ENCODE peak calls at places on chromosome 2, in ten cellular contexts. L is neural crest cell, E is WTC11, U is ascending aorta, N is AG09309, F is mammary epithelial cell, Y is thyroid gland, A is AG09319, D is heart left ventricle, M is fibroblast of lung. V is an unnamed sample.

GRCh38 chr2:223075301-223076270 is 23.6 kb downstream of the KCNE4 start:
- DNase-seq in L (no peak), M (peak; percentile 87), F (peak; percentile 22), Y (no peak), N (no peak), E (no peak), U (no peak), D (no peak), A (no peak), V (peak; percentile 9)

GRCh38 chr2:223993634-223994232 is 36.5 kb downstream of the MRPL44 start:
- DNase-seq in U (no peak), M (peak; percentile 71), E (peak; percentile 64), F (peak; percentile 48), D (peak; percentile 59), A (peak; percentile 59), L (peak; percentile 60), N (peak; percentile 64), Y (peak; percentile 63), V (peak; percentile 66)

GRCh38 chr2:239308696-239309397 is 92.0 kb downstream of the HDAC4 start:
- DNase-seq in F (no peak), U (no peak), A (peak; percentile 49), E (no peak), D (peak; percentile 61), L (no peak), Y (no peak), M (no peak), N (peak; percentile 28), V (no peak)

GRCh38 chr2:86788881-86789686 is 1.6 kb downstream of the CD8A start:
- DNase-seq in N (no peak), D (no peak), Y (no peak), U (no peak), F (peak; percentile 9), M (no peak), E (peak; percentile 71), L (no peak), A (no peak), V (no peak)

GRCh38 chr2:23499419-23499818 is 114.4 kb downstream of the KLHL29 start:
- DNase-seq in N (no peak), E (no peak), U (no peak), D (no peak), A (no peak), L (no peak), Y (no peak), M (no peak), F (no peak), V (no peak)

GRCh38 chr2:125106710-125107109 is 1081.6 kb downstream of the CNTNAP5 start:
- DNase-seq in E (no peak), N (no peak), D (no peak), U (no peak), L (no peak), Y (no peak), F (no peak), M (no peak), A (no peak), V (no peak)

GRCh38 chr2:150485114-150485870 is 2.2 kb downstream of the RND3 start:
- DNase-seq in U (peak; percentile 52), L (peak; percentile 54), N (no peak), M (peak; percentile 73), A (no peak), D (peak; percentile 79), F (peak; percentile 89), E (peak; percentile 67), Y (peak; percentile 95), V (peak; percentile 19)

GRCh38 chr2:15367715-15368114 is 193.4 kb downstream of the NBAS start:
- DNase-seq in Y (no peak), N (no peak), U (no peak), D (no peak), F (no peak), L (no peak), E (no peak), M (no peak), A (no peak), V (no peak)

GRCh38 chr2:169997140-169997887 is 170.1 kb downstream of the UBR3 start:
- DNase-seq in U (no peak), F (no peak), Y (no peak), D (no peak), L (no peak), M (no peak), N (no peak), A (no peak), E (no peak), V (no peak)

GRCh38 chr2:10501521-10501961 is 53.4 kb upstream of the ODC1 start:
- DNase-seq in M (no peak), L (no peak), A (no peak), Y (no peak), D (no peak), U (no peak), E (no peak), N (no peak), F (no peak), V (no peak)

GRCh38 chr2:42098571-42099430 is 51.0 kb downstream of the PKDCC start:
- DNase-seq in E (no peak), N (no peak), F (no peak), D (peak; percentile 40), L (no peak), A (no peak), M (no peak), U (no peak), Y (peak; percentile 11), V (peak; percentile 35)

GRCh38 chr2:70541481-70542020 is 12.1 kb downstream of the TGFA start:
- DNase-seq in D (no peak), A (no peak), M (peak; percentile 53), E (no peak), U (no peak), N (no peak), Y (no peak), F (peak; percentile 79), L (no peak), V (no peak)

GRCh38 chr2:172106128-172106961 is 3.6 kb upstream of the DLX2 start:
- DNase-seq in F (no peak), U (no peak), M (peak; percentile 32), Y (no peak), A (no peak), E (peak; percentile 73), N (no peak), L (peak; percentile 62), D (no peak), V (peak; percentile 56)

GRCh38 chr2:239381709-239382134 is 19.1 kb downstream of the HDAC4 start:
- DNase-seq in A (no peak), Y (no peak), E (peak; percentile 36), F (no peak), L (no peak), N (no peak), M (no peak), D (no peak), U (no peak), V (peak; percentile 84)

GRCh38 chr2:231425811-231426703 is 30.5 kb downstream of the B3GNT7 start:
- DNase-seq in D (no peak), A (no peak), M (no peak), L (no peak), U (no peak), F (peak; percentile 58), Y (no peak), N (no peak), E (no peak), V (no peak)

GRCh38 chr2:84880645-84881521 is at the start of gene TRABD2A:
- DNase-seq in N (no peak), A (no peak), E (peak; percentile 67), L (peak; percentile 23), M (no peak), Y (no peak), U (no peak), D (peak; percentile 35), F (peak; percentile 21), V (peak; percentile 38)

GRCh38 chr2:25000503-25001328 is 29.0 kb upstream of the DNAJC27 start:
- DNase-seq in U (no peak), Y (no peak), E (no peak), F (peak; percentile 5), D (no peak), L (no peak), M (peak; percentile 65), N (no peak), A (no peak), V (no peak)

GRCh38 chr2:234341332-234341985 is 155.4 kb downstream of the ARL4C start:
- DNase-seq in U (no peak), M (peak; percentile 39), L (no peak), A (no peak), Y (no peak), D (no peak), E (no peak), F (no peak), N (no peak), V (no peak)

GRCh38 chr2:62814132-62814531 is 108.6 kb downstream of the EHBP1 start:
- DNase-seq in E (no peak), M (peak; percentile 55), F (peak; percentile 43), L (no peak), A (peak; percentile 4), Y (no peak), N (peak; percentile 29), D (no peak), U (no peak), V (no peak)

GRCh38 chr2:233235977-233236376 is 15.5 kb upstream of the ATG16L1 start:
- DNase-seq in E (peak; percentile 56), F (no peak), M (no peak), D (no peak), Y (no peak), L (no peak), N (no peak), U (no peak), A (no peak), V (no peak)
- TF ChIP-seq CTCF in E (no peak), F (no peak), M (no peak), D (no peak), Y (no peak), L (no peak), N (no peak), U (no peak), A (no peak), V (no peak)

DNA sequence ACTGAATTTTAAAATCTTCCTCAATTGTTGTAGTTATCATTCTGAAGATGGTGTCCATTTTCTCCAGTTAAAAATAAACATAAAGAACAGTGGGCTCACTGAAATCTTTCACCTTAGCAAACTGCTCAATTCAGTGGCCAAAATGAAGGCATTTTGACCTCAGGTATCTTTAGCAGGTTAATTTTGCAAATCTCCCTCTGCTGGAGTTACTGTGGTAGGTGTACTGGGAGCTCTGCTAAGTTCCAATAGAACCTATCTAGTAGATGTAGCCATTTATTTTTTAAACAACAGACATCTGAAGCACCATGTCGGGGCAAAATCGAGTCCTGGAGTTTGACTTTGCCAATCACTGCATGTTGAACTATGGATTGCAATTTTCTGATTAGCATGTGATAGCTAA is 177.1 kb downstream of the IRS1 start:
- DNase-seq in L (no peak), D (no peak), U (no peak), A (no peak), E (no peak), M (no peak), F (no peak), N (no peak), Y (no peak), V (no peak)
- TF ChIP-seq CTCF in L (peak; percentile 29), D (no peak), U (no peak), A (no peak), E (no peak), M (no peak), F (peak; percentile 43), N (peak; percentile 11), Y (peak; percentile 31), V (no peak)

GRCh38 chr2:194166818-194167217 is 1490.2 kb upstream of the SLC39A10 start:
- DNase-seq in U (no peak), M (peak; percentile 20), E (no peak), A (no peak), N (no peak), L (no peak), F (peak; percentile 12), D (no peak), Y (no peak), V (no peak)
- TF ChIP-seq CTCF in U (no peak), M (peak; percentile 41), E (peak; percentile 35), A (no peak), N (peak; percentile 49), L (peak; percentile 77), F (peak; percentile 80), D (peak; percentile 33), Y (no peak), V (peak; percentile 14)

GRCh38 chr2:174344716-174345472 is 10.1 kb downstream of the SP9 start:
- DNase-seq in A (no peak), U (no peak), M (peak; percentile 52), Y (no peak), F (peak; percentile 72), L (no peak), N (no peak), D (no peak), E (no peak), V (peak; percentile 35)
- TF ChIP-seq CTCF in A (peak; percentile 32), U (peak; percentile 7), M (peak; percentile 32), Y (peak; percentile 47), F (peak; percentile 35), L (peak; percentile 72), N (peak; percentile 38), D (peak; percentile 31), E (no peak), V (no peak)

V was measured in GM20000.